ENCODE peak calls at places on chromosomes 3 and 15, in six cellular contexts. I, S, E, K, M and H are unnamed samples.

GRCh38 chr3:27312044-27312668 is 57.0 kb downstream of the NEK10 start:
- DNase-seq in S (peak; percentile 75), M (peak; percentile 51), E (peak; percentile 74), K (peak; percentile 57), I (peak; percentile 50), H (peak; percentile 83)

GRCh38 chr3:187212705-187213104 is 15.4 kb downstream of the RTP1 start:
- DNase-seq in S (no peak), K (no peak), E (peak; percentile 32), M (no peak), I (no peak), H (no peak)

GRCh38 chr3:124986153-124987143 is 51.9 kb upstream of the MUC13 start:
- DNase-seq in I (peak; percentile 45), M (peak; percentile 59), K (no peak), E (peak; percentile 97), S (peak; percentile 91), H (peak; percentile 66)

GRCh38 chr3:72439321-72440183 is 408.7 kb downstream of the SHQ1 start:
- DNase-seq in K (no peak), I (no peak), M (no peak), S (no peak), E (no peak), H (no peak)

GRCh38 chr15:89827821-89828220 is 13.2 kb upstream of the ANPEP start:
- DNase-seq in M (no peak), I (no peak), S (no peak), K (no peak), E (no peak), H (no peak)

GRCh38 chr3:184352149-184352785 is 9.1 kb downstream of the CLCN2 start:
- DNase-seq in E (no peak), S (no peak), I (no peak), M (no peak), K (no peak), H (no peak)

GRCh38 chr3:175383813-175384212 is 524.7 kb downstream of the NAALADL2 start:
- DNase-seq in S (no peak), M (no peak), E (peak; percentile 51), I (no peak), K (no peak), H (no peak)

GRCh38 chr15:60529332-60529731 is 50.4 kb upstream of the ICE2 start:
- DNase-seq in I (no peak), M (no peak), K (no peak), E (no peak), S (no peak), H (no peak)

GRCh38 chr3:149727676-149728075 is 24.6 kb downstream of the COMMD2 start:
- DNase-seq in M (no peak), E (no peak), K (no peak), S (no peak), I (no peak), H (no peak)

GRCh38 chr15:55741592-55742497 is 1.1 kb downstream of the PRTG start:
- DNase-seq in I (peak; percentile 52), E (no peak), S (no peak), K (peak; percentile 16), M (peak; percentile 70), H (peak; percentile 72)

GRCh38 chr3:53844262-53845102 is 1.7 kb downstream of the CHDH start:
- DNase-seq in M (peak; percentile 12), K (no peak), I (no peak), E (no peak), S (no peak), H (no peak)

GRCh38 chr3:64627471-64628321 is 60.1 kb downstream of the ADAMTS9 start:
- DNase-seq in K (no peak), I (no peak), M (peak; percentile 70), S (no peak), E (no peak), H (no peak)

GRCh38 chr15:89165677-89166076 is 55.7 kb downstream of the RLBP1 start:
- DNase-seq in K (no peak), I (no peak), E (no peak), M (peak; percentile 22), S (no peak), H (peak; percentile 36)

GRCh38 chr3:182212479-182213076 is 500.9 kb downstream of the SOX2 start:
- DNase-seq in I (peak; percentile 6), S (peak; percentile 98), K (no peak), E (peak; percentile 6), M (no peak), H (peak; percentile 57)

GRCh38 chr15:41862515-41863116 is 24.0 kb downstream of the PLA2G4B start:
- DNase-seq in E (no peak), S (peak; percentile 15), K (no peak), M (no peak), I (no peak), H (peak; percentile 62)

GRCh38 chr15:28886431-28887343 is 913 bp downstream of the APBA2 start:
- DNase-seq in E (no peak), M (peak; percentile 55), S (no peak), I (peak; percentile 79), K (no peak), H (peak; percentile 43)
- H3K4me2 ChIP-seq in E (no peak overlapping the region), M (peak overlapping the region; percentile 86), S (no peak overlapping the region), I (peak overlapping the region; percentile 90), K (peak overlapping the region; percentile 77), H (peak overlapping the region; percentile 88)

GRCh38 chr3:129975332-129976090 is 991 bp downstream of the TRH start:
- DNase-seq in E (peak; percentile 38), M (peak; percentile 38), S (no peak), K (no peak), I (peak; percentile 76), H (peak; percentile 74)
- TF ChIP-seq EZH2phosphoT487 in E (peak; percentile 11), M (peak; percentile 78), S (no peak), K (no peak), I (no peak), H (no peak)

DNA sequence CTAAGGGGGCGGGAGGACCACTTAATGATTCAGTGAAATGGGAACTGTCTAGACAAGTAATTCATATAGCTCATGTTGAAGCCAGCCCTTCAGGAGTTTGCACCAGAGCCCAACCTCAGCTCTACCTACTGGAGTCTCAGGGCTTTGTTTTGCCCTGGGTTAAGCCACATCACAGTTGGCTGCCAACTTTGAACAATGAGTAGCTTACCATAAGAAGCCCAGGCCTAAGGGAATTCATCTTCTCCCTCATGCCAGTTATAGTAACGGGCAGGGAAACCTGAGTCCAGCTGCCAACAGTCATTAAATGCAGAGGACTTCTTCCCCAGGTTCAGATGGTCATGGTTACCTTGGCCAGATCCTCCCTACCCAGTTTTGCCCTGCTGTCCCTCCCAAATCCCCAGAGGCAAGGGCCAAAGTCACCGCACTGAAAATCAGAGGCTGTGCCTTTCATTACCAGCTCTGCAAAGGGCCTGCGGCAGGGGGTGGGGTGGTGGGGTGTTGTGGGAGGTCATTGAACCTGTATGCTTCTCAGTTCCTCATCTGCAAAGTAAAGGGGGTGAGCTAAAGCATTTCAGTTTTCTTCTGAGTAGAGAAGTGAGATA is 302.2 kb upstream of the NR2E3 start:
- DNase-seq in E (peak; percentile 7), M (no peak), I (no peak), S (no peak), K (no peak), H (no peak)
- H2AFZ ChIP-seq in E (no peak overlapping the region), M (no peak overlapping the region), I (no peak overlapping the region), S (no peak overlapping the region), K (no peak overlapping the region), H (no peak overlapping the region)

GRCh38 chr15:91947370-91947769 is 93.9 kb downstream of the SLCO3A1 start:
- DNase-seq in I (no peak), M (no peak), E (no peak), S (no peak), K (no peak), H (no peak)

GRCh38 chr15:91950054-91950453 is 96.5 kb downstream of the SLCO3A1 start:
- DNase-seq in S (no peak), E (no peak), M (no peak), K (no peak), I (no peak), H (no peak)

GRCh38 chr15:91949361-91949760 is 95.9 kb downstream of the SLCO3A1 start:
- DNase-seq in K (no peak), M (no peak), I (no peak), S (no peak), E (no peak), H (no peak)

GRCh38 chr15:91946914-91947313 is 93.4 kb downstream of the SLCO3A1 start:
- DNase-seq in M (peak; percentile 38), E (no peak), S (no peak), I (no peak), K (no peak), H (peak; percentile 59)

GRCh38 chr15:91948001-91948608 is 94.6 kb downstream of the SLCO3A1 start:
- DNase-seq in M (peak; percentile 39), I (no peak), K (no peak), E (peak; percentile 14), S (no peak), H (peak; percentile 64)
- H3K4me2 ChIP-seq in M (peak overlapping the region; percentile 53), I (peak overlapping the region; percentile 72), K (no peak overlapping the region), E (no peak overlapping the region), S (no peak overlapping the region), H (peak overlapping the region; percentile 25)

GRCh38 chr3:127328391-127328790 is 40.5 kb upstream of the PRR20G start:
- DNase-seq in K (no peak), I (no peak), S (no peak), M (no peak), E (no peak), H (no peak)
- TF ChIP-seq EZH2phosphoT487 in K (no peak), I (no peak), S (no peak), M (no peak), E (no peak), H (no peak)

DNA sequence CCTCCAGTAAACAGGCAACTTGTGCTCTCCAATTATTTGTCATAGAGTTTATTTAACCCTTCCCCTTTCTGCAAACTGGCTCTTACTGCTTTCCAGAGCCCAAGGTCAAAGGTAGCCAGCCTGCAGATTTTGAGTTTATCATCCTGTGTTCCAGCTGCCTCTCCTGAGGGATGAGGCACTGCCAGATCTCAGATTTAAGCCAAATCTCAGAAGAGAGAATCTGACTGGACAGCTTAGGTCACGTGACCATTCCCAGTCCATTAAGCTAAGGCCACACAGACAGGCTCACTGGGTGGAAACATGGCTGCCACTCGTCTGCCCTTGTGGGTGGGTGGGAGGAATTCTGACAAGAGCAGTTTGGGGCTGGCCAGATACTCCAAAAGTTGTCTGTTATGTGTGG is 8.6 kb upstream of the SIAH2 start:
- DNase-seq in I (peak; percentile 38), M (no peak), S (no peak), E (no peak), K (no peak), H (peak; percentile 14)
- H2AFZ ChIP-seq in I (no peak overlapping the region), M (no peak overlapping the region), S (no peak overlapping the region), E (no peak overlapping the region), K (no peak overlapping the region), H (no peak overlapping the region)

GRCh38 chr15:99117111-99117510 is 12.2 kb downstream of the SYNM start:
- DNase-seq in M (no peak), I (no peak), S (no peak), E (no peak), K (no peak), H (no peak)
- H3K4me2 ChIP-seq in M (no peak overlapping the region), I (no peak overlapping the region), S (no peak overlapping the region), E (no peak overlapping the region), K (no peak overlapping the region), H (no peak overlapping the region)